ENCODE peak calls at places on chromosomes 6 and 20, in ten cellular contexts. X, E, N, Z, L, K, Q, I, M and O are unnamed samples.

GRCh38 chr6:9103876-9104521 is 668.7 kb upstream of the SLC35B3 start:
- DNase-seq in Q (no peak), I (no peak), K (no peak), Z (no peak), E (no peak), N (no peak), L (no peak), M (no peak), X (no peak), O (no peak)

GRCh38 chr20:14470231-14470894 is 133.0 kb upstream of the FLRT3 start:
- DNase-seq in K (no peak), N (no peak), Z (no peak), M (no peak), L (no peak), I (no peak), Q (no peak), X (no peak), E (no peak), O (no peak)

GRCh38 chr6:148328876-148329567 is 13.6 kb upstream of the SASH1 start:
- DNase-seq in M (no peak), N (no peak), L (no peak), Q (no peak), I (no peak), K (no peak), X (no peak), E (no peak), Z (no peak), O (no peak)

GRCh38 chr20:47456952-47457724 is 44.5 kb upstream of the NCOA3 start:
- DNase-seq in I (no peak), Q (no peak), E (no peak), K (no peak), Z (no peak), L (no peak), X (no peak), N (no peak), M (no peak), O (no peak)

GRCh38 chr6:36979343-36979742 is 6.7 kb downstream of the MTCH1 start:
- DNase-seq in L (no peak), Z (peak; percentile 70), X (peak; percentile 53), M (no peak), K (no peak), Q (no peak), N (peak; percentile 64), I (no peak), E (no peak), O (peak; percentile 62)

GRCh38 chr6:134724653-134725340 is 225.1 kb downstream of the ALDH8A1 start:
- DNase-seq in I (no peak), N (peak; percentile 46), K (no peak), M (no peak), Z (no peak), Q (no peak), E (no peak), X (no peak), L (no peak), O (no peak)

GRCh38 chr20:43953919-43954617 is 39.4 kb downstream of the TOX2 start:
- DNase-seq in I (no peak), M (no peak), Q (no peak), K (no peak), E (no peak), X (no peak), L (no peak), N (no peak), Z (no peak), O (no peak)

GRCh38 chr6:25883991-25884390 is 9.9 kb upstream of the SLC17A3 start:
- DNase-seq in L (no peak), I (no peak), K (no peak), Q (no peak), N (no peak), Z (no peak), E (no peak), X (no peak), M (no peak), O (no peak)

GRCh38 chr20:10856237-10856636 is 182.4 kb upstream of the JAG1 start:
- DNase-seq in M (no peak), K (no peak), Z (no peak), E (no peak), N (no peak), L (no peak), X (no peak), I (no peak), Q (no peak), O (no peak)

GRCh38 chr6:29967379-29968010 is 25.2 kb downstream of the HLA-A start:
- DNase-seq in I (no peak), N (peak; percentile 66), E (no peak), L (no peak), Z (no peak), X (peak; percentile 78), K (peak; percentile 60), M (no peak), Q (no peak), O (no peak)

GRCh38 chr20:58420798-58421496 is 31.9 kb downstream of the VAPB start:
- DNase-seq in Q (no peak), N (no peak), L (no peak), E (no peak), I (no peak), M (no peak), K (peak; percentile 3), X (no peak), Z (no peak), O (no peak)

GRCh38 chr6:54874349-54875048 is 27.9 kb downstream of the FAM83B start:
- DNase-seq in I (no peak), Q (no peak), Z (no peak), K (peak; percentile 72), N (no peak), E (no peak), M (no peak), L (no peak), X (no peak), O (no peak)

GRCh38 chr6:85544776-85545175 is 48.9 kb downstream of the SNX14 start:
- DNase-seq in X (no peak), E (no peak), L (no peak), Z (no peak), M (no peak), Q (no peak), N (no peak), I (no peak), K (no peak), O (no peak)

GRCh38 chr6:149499066-149499465 is 14.3 kb upstream of the ZC3H12D start:
- DNase-seq in E (no peak), L (no peak), M (no peak), X (no peak), Z (no peak), K (no peak), I (no peak), Q (no peak), N (no peak), O (no peak)

DNA sequence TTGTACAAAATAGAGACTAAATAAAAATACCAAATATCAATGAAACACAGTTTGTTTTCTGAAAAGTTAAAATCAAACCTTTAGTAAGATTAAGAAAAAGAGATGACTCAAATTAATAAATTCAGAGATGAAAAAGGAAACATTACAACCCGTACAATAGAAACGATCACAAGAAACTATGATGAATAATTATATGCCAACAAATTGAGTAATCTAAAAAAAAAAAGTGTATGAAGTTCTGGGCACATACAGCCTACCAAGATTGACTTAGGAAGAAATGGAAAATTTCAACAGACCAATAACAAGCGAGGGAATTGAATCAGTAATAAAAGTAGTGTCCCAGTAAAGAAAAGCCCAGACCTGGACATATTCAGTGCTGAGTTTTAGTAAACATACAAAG is 94.8 kb downstream of the STXBP5 start:
- DNase-seq in N (no peak), X (no peak), Q (no peak), E (no peak), I (no peak), K (no peak), L (no peak), M (no peak), Z (no peak), O (no peak)
- H3K4me3 ChIP-seq in N (no peak overlapping the region), X (no peak overlapping the region), Q (no peak overlapping the region), E (no peak overlapping the region), I (no peak overlapping the region), K (no peak overlapping the region), L (no peak overlapping the region), M (no peak overlapping the region), Z (no peak overlapping the region), O (no peak overlapping the region)

GRCh38 chr6:33208089-33208967 is at the start of gene RING1:
- DNase-seq in X (peak; percentile 91), E (peak; percentile 83), I (peak; percentile 87), L (peak; percentile 86), Q (peak; percentile 83), K (no peak), Z (peak; percentile 79), M (no peak), N (peak; percentile 92), O (peak; percentile 75)
- TF ChIP-seq CTCF in X (no peak), E (no peak), I (no peak), L (no peak), Q (no peak), K (no peak), Z (no peak), M (no peak), N (no peak), O (no peak)

GRCh38 chr6:143375022-143375585 is 75.4 kb downstream of the ADAT2 start:
- DNase-seq in Z (no peak), I (no peak), Q (no peak), X (no peak), K (no peak), N (no peak), L (no peak), M (no peak), E (no peak), O (no peak)
- H3K4me1 ChIP-seq in Z (no peaks in the 10 kb centered on the region), I (no peaks in the 10 kb centered on the region), Q (no peaks in the 10 kb centered on the region), X (no peaks in the 10 kb centered on the region), K (no peaks in the 10 kb centered on the region), N (no peaks in the 10 kb centered on the region), L (no peaks in the 10 kb centered on the region), M (no peaks in the 10 kb centered on the region), E (no peaks in the 10 kb centered on the region), O (no peaks in the 10 kb centered on the region)

GRCh38 chr6:41625442-41625841 is 12.8 kb upstream of the MDFI start:
- DNase-seq in N (peak; percentile 59), M (no peak), I (no peak), K (no peak), Q (no peak), Z (no peak), L (no peak), E (peak; percentile 39), X (no peak), O (no peak)

GRCh38 chr6:41624621-41625365 is 13.5 kb upstream of the MDFI start:
- DNase-seq in M (no peak), N (no peak), X (no peak), K (no peak), E (no peak), Q (no peak), L (no peak), I (no peak), Z (no peak), O (no peak)

GRCh38 chr6:41622210-41622990 is 15.9 kb upstream of the MDFI start:
- DNase-seq in Q (no peak), I (no peak), K (no peak), Z (no peak), L (no peak), M (no peak), E (no peak), X (no peak), N (no peak), O (no peak)

GRCh38 chr6:41618598-41618997 is 19.7 kb upstream of the MDFI start:
- DNase-seq in K (no peak), Q (no peak), X (no peak), L (no peak), I (no peak), M (no peak), N (no peak), Z (no peak), E (no peak), O (no peak)

DNA sequence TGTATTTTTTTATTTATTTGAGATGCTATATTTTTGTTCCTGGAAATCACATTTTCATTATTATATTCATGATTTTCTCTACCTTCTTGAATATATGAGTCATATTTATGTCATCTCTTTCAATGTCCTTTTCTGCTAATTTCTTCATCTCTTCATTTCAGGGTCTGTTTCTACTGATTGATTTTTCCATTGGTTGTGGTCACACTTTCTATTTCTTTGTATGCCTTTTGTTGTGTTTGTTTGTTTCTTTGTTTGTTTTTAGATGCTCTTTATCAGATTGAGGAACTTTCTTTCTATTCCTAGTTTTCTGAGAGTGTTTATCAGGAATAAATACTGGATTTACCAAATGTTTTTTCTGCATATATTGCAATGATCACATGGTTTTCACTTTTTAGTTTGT is 16.9 kb upstream of the MDFI start:
- DNase-seq in Z (no peak), N (no peak), M (no peak), I (no peak), X (no peak), Q (no peak), L (no peak), E (no peak), K (no peak), O (no peak)
- H3K4me3 ChIP-seq in Z (no peak overlapping the region), N (no peak overlapping the region), M (no peak overlapping the region), I (no peak overlapping the region), X (no peak overlapping the region), Q (no peak overlapping the region), L (no peak overlapping the region), E (no peak overlapping the region), K (no peak overlapping the region), O (no peak overlapping the region)